ENCODE peak calls at places on chromosomes 12 and 14, in four cellular contexts. One of them, this sample, is unnamed.

GRCh38 chr12:54555670-54556257 is 6.4 kb downstream of the PDE1B start:
- DNase-seq in A549: no peak
- DNase-seq in WTC11: no peak
- DNase-seq in K562: no peak
- DNase-seq in this sample: no peak

GRCh38 chr12:5432011-5432400 is at the start of gene NTF3:
- DNase-seq in A549: no peak
- DNase-seq in WTC11: peak
- DNase-seq in K562: no peak
- DNase-seq in this sample: no peak

GRCh38 chr12:27564612-27565213 is 40.7 kb downstream of the PPFIBP1 start:
- DNase-seq in A549: no peak
- DNase-seq in WTC11: no peak
- DNase-seq in K562: no peak
- DNase-seq in this sample: no peak

GRCh38 chr14:57875296-57875695 is 9.4 kb upstream of the SLC35F4 start:
- DNase-seq in A549: no peak
- DNase-seq in WTC11: no peak
- DNase-seq in K562: no peak
- DNase-seq in this sample: no peak

GRCh38 chr14:57512221-57512620 is 18.6 kb upstream of the CCDC198 start:
- DNase-seq in A549: no peak
- DNase-seq in WTC11: no peak
- DNase-seq in K562: no peak
- DNase-seq in this sample: no peak

GRCh38 chr12:11651785-11652184 is 2.3 kb downstream of the ETV6 start:
- DNase-seq in A549: no peak
- DNase-seq in WTC11: no peak
- DNase-seq in K562: no peak
- DNase-seq in this sample: no peak

GRCh38 chr12:3768911-3769447 is 16.1 kb upstream of the CRACR2A start:
- DNase-seq in A549: no peak
- DNase-seq in WTC11: no peak
- DNase-seq in K562: no peak
- DNase-seq in this sample: no peak

GRCh38 chr12:113463746-113464743 is 7.6 kb downstream of the LHX5 start:
- DNase-seq in A549: no peak
- DNase-seq in WTC11: peak
- DNase-seq in K562: no peak
- DNase-seq in this sample: no peak

GRCh38 chr12:46982629-46983392 is 96.6 kb upstream of the PCED1B start:
- DNase-seq in A549: no peak
- DNase-seq in WTC11: no peak
- DNase-seq in K562: no peak
- DNase-seq in this sample: no peak

GRCh38 chr12:29762637-29763300 is 21.0 kb downstream of the TMTC1 start:
- DNase-seq in A549: no peak
- DNase-seq in WTC11: no peak
- DNase-seq in K562: no peak
- DNase-seq in this sample: no peak

GRCh38 chr12:109467978-109468676 is 9.0 kb downstream of the KCTD10 start:
- DNase-seq in A549: no peak
- DNase-seq in WTC11: no peak
- DNase-seq in K562: peak
- DNase-seq in this sample: no peak

GRCh38 chr14:55272922-55273321 is 1.7 kb downstream of the FBXO34 start:
- DNase-seq in A549: no peak
- DNase-seq in WTC11: no peak
- DNase-seq in K562: no peak
- DNase-seq in this sample: no peak

GRCh38 chr12:76407710-76408109 is 59.5 kb upstream of the BBS10 start:
- DNase-seq in A549: no peak
- DNase-seq in WTC11: no peak
- DNase-seq in K562: no peak
- DNase-seq in this sample: no peak

DNA sequence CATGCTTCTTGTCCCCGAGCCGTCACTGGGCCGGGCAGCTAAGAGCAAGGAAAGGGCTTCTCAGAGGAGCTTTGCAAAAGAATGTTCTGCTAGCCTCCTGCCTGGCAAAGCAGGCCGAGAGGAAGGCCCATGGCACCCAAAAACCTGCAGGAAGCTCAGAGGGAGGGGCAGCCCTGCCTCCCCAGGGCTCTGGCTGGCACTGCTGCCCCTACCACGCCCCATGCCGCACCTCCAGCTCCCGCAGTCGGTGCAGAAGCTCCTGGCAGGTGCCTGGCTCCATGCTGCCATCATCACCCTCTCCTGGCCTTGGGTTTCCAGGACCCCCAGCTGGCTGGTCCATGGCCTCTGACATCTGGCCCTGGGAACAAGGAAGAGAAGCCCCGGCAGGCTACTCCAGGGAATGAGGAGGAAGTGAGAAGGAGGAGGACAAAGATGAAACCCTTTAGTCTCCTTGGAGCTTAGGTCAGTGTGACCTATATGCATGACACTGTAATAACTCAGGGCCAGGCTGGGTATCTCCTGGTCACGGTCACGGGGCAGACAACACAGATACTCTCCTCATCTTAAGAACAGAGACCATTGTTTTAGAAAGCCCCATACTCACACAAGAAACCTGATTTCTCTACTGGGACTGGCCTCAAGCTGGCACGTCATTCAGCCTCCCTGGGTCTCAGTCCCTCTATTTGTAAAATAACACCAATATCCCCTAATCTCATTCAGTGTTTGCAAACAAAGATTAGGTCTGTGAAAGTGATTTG is 24.3 kb downstream of the NCKAP5L start:
- DNase-seq in A549: no peak
- DNase-seq in WTC11: no peak
- DNase-seq in K562: no peak
- DNase-seq in this sample: no peak
- TF ChIP-seq NR3C1 in A549: no peak
- TF ChIP-seq NR3C1 in WTC11: no peak
- TF ChIP-seq NR3C1 in K562: no peak
- TF ChIP-seq NR3C1 in this sample: no peak

GRCh38 chr12:31749024-31749704 is 20.3 kb upstream of the AMN1 start:
- DNase-seq in A549: peak
- DNase-seq in WTC11: peak
- DNase-seq in K562: peak
- DNase-seq in this sample: peak
- TF ChIP-seq NR3C1 in A549: no peak
- TF ChIP-seq NR3C1 in WTC11: no peak
- TF ChIP-seq NR3C1 in K562: no peak
- TF ChIP-seq NR3C1 in this sample: no peak

DNA sequence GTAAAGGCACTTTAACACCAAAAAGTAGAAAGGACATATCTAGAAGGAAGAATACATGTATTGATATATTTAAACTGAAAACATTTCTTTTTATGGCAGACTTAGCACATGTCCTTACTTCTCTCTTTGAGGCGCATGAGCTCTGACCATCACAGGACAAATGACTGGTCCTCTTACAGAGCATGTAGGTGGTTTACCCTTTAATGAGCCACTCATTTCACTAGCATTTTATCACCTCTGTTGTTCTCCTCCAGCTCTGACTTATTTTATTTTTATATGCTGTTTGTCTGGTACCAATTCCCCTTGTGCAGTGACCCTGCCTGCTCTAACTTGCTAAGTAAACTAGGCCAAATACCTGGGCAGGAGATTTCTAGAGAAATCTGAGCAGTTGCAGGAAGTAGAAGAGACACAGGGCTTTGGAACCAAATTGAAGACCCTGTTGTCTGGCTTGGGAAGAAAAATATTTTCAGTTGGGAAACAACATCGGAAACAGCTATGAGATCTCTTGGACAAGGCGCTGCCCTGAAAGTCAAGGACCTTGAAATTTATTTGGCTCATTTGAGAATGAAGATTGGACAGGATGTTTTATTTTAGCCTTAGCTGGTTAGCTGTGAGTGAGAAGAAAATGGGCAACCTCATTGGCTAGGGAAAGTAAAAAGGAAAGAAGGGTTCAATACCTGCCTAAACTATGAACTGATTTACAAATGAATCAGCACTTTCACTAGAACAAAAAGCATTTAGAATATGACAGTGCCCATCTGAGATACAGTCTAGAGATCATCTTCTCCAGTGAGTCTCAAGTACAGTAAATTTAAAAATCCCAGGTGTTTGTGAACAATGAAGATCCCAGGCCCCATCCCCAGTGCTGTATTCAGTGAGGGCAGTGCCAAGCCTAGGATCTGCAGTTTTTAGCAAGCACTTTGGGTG is 374.4 kb downstream of the ZFP36L1 start:
- DNase-seq in A549: no peak
- DNase-seq in WTC11: no peak
- DNase-seq in K562: no peak
- DNase-seq in this sample: no peak
- TF ChIP-seq NR3C1 in A549: no peak
- TF ChIP-seq NR3C1 in WTC11: no peak
- TF ChIP-seq NR3C1 in K562: no peak
- TF ChIP-seq NR3C1 in this sample: no peak

DNA sequence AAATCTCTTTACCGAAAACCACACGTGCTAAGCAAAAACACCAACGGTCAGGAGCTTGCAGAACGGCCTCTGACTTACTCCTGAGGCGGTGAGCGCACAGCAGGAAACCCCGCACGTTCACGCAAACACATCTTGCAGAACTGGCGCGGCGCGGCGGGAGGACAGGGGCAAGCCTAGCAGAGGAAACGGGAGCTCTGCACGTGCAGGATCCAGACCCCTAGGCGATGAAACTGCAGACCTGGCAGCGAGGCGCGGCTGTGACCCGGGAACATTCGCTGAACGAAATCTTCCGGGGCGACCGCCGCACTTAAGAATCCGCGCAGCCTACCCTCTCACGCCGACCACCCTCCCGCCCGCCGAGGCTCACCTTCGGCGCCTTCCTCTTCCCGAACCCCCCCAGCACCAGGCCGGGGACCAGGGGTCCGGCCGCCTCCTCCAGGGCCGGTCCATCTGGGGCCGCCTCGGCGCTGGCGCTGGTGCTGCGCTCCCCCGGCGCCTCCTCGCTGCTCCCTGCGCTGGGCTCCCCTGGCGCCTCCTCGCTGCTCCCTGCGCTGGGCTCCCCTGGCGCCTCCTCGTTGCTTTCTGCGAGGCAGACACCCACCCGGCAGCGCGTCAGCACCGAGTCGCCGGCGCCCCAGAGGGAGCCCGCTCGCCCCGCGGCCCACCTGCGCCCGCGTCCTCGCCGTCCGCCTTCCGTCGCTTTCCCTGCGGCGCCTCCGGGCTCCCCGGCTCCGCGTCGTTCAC is 619 bp downstream of the DDX51 start:
- DNase-seq in A549: no peak
- DNase-seq in WTC11: no peak
- DNase-seq in K562: no peak
- DNase-seq in this sample: no peak
- TF ChIP-seq NR3C1 in A549: no peak
- TF ChIP-seq NR3C1 in WTC11: no peak
- TF ChIP-seq NR3C1 in K562: no peak
- TF ChIP-seq NR3C1 in this sample: no peak

GRCh38 chr12:116381744-116382455 is 104.4 kb upstream of the MED13L start:
- DNase-seq in A549: peak
- DNase-seq in WTC11: peak
- DNase-seq in K562: no peak
- DNase-seq in this sample: no peak
- TF ChIP-seq NR3C1 in A549: no peak
- TF ChIP-seq NR3C1 in WTC11: no peak
- TF ChIP-seq NR3C1 in K562: no peak
- TF ChIP-seq NR3C1 in this sample: no peak